ENCODE peak calls at places on chromosomes 5 and 9, in ten cellular contexts. One of them, this sample, is unnamed.

GRCh38 chr9:33637881-33638280 is 113.8 kb downstream of the ANKRD18B start:
- DNase-seq in A172: no peak
- DNase-seq in NCI-H1105: no peak
- DNase-seq in fibroblast of the aortic adventitia: no peak
- DNase-seq in GM12865: no peak
- DNase-seq in smooth muscle cell of the brain vasculature: no peak
- DNase-seq in thoracic aorta: no peak
- DNase-seq in body of pancreas: no peak
- DNase-seq in T-helper 1 cell: no peak
- DNase-seq in stimulated activated CD8-positive, alpha-beta memory T cell treated with anti-CD3 and anti-CD28 coated beads, Interleukin-4, amount 100 ng/mL, for 1 hour: no peak
- DNase-seq in this sample: peak

GRCh38 chr9:105681724-105682123 is 12.6 kb upstream of the TMEM38B start:
- DNase-seq in A172: peak
- DNase-seq in NCI-H1105: no peak
- DNase-seq in fibroblast of the aortic adventitia: peak
- DNase-seq in GM12865: no peak
- DNase-seq in smooth muscle cell of the brain vasculature: no peak
- DNase-seq in thoracic aorta: no peak
- DNase-seq in body of pancreas: no peak
- DNase-seq in T-helper 1 cell: no peak
- DNase-seq in stimulated activated CD8-positive, alpha-beta memory T cell treated with anti-CD3 and anti-CD28 coated beads, Interleukin-4, amount 100 ng/mL, for 1 hour: no peak
- DNase-seq in this sample: no peak

GRCh38 chr9:134188421-134189166 is 24.2 kb upstream of the RNU6ATAC start:
- DNase-seq in A172: no peak
- DNase-seq in NCI-H1105: no peak
- DNase-seq in fibroblast of the aortic adventitia: no peak
- DNase-seq in GM12865: no peak
- DNase-seq in smooth muscle cell of the brain vasculature: no peak
- DNase-seq in thoracic aorta: no peak
- DNase-seq in body of pancreas: no peak
- DNase-seq in T-helper 1 cell: no peak
- DNase-seq in stimulated activated CD8-positive, alpha-beta memory T cell treated with anti-CD3 and anti-CD28 coated beads, Interleukin-4, amount 100 ng/mL, for 1 hour: no peak
- DNase-seq in this sample: peak

GRCh38 chr5:16952968-16953671 is 17.0 kb upstream of the MYO10 start:
- DNase-seq in A172: no peak
- DNase-seq in NCI-H1105: no peak
- DNase-seq in fibroblast of the aortic adventitia: no peak
- DNase-seq in GM12865: no peak
- DNase-seq in smooth muscle cell of the brain vasculature: no peak
- DNase-seq in thoracic aorta: no peak
- DNase-seq in body of pancreas: no peak
- DNase-seq in T-helper 1 cell: no peak
- DNase-seq in stimulated activated CD8-positive, alpha-beta memory T cell treated with anti-CD3 and anti-CD28 coated beads, Interleukin-4, amount 100 ng/mL, for 1 hour: no peak
- DNase-seq in this sample: peak

GRCh38 chr5:142342128-142342981 is 17.5 kb upstream of the SPRY4 start:
- DNase-seq in A172: peak
- DNase-seq in NCI-H1105: no peak
- DNase-seq in fibroblast of the aortic adventitia: no peak
- DNase-seq in GM12865: no peak
- DNase-seq in smooth muscle cell of the brain vasculature: no peak
- DNase-seq in thoracic aorta: no peak
- DNase-seq in body of pancreas: no peak
- DNase-seq in T-helper 1 cell: no peak
- DNase-seq in stimulated activated CD8-positive, alpha-beta memory T cell treated with anti-CD3 and anti-CD28 coated beads, Interleukin-4, amount 100 ng/mL, for 1 hour: no peak
- DNase-seq in this sample: no peak

GRCh38 chr5:80569961-80570786 is at the start of gene ANKRD34B:
- DNase-seq in A172: no peak
- DNase-seq in NCI-H1105: peak
- DNase-seq in fibroblast of the aortic adventitia: no peak
- DNase-seq in GM12865: peak
- DNase-seq in smooth muscle cell of the brain vasculature: no peak
- DNase-seq in thoracic aorta: no peak
- DNase-seq in body of pancreas: no peak
- DNase-seq in T-helper 1 cell: no peak
- DNase-seq in stimulated activated CD8-positive, alpha-beta memory T cell treated with anti-CD3 and anti-CD28 coated beads, Interleukin-4, amount 100 ng/mL, for 1 hour: no peak
- DNase-seq in this sample: peak

GRCh38 chr9:116149844-116150243 is 3.7 kb upstream of the PAPPA start:
- DNase-seq in A172: peak
- DNase-seq in NCI-H1105: no peak
- DNase-seq in fibroblast of the aortic adventitia: no peak
- DNase-seq in GM12865: peak
- DNase-seq in smooth muscle cell of the brain vasculature: no peak
- DNase-seq in thoracic aorta: no peak
- DNase-seq in body of pancreas: peak
- DNase-seq in T-helper 1 cell: no peak
- DNase-seq in stimulated activated CD8-positive, alpha-beta memory T cell treated with anti-CD3 and anti-CD28 coated beads, Interleukin-4, amount 100 ng/mL, for 1 hour: no peak
- DNase-seq in this sample: peak

GRCh38 chr5:177124486-177124991 is 9.0 kb upstream of the NSD1 start:
- DNase-seq in A172: no peak
- DNase-seq in NCI-H1105: no peak
- DNase-seq in fibroblast of the aortic adventitia: no peak
- DNase-seq in GM12865: no peak
- DNase-seq in smooth muscle cell of the brain vasculature: no peak
- DNase-seq in thoracic aorta: no peak
- DNase-seq in body of pancreas: no peak
- DNase-seq in T-helper 1 cell: no peak
- DNase-seq in stimulated activated CD8-positive, alpha-beta memory T cell treated with anti-CD3 and anti-CD28 coated beads, Interleukin-4, amount 100 ng/mL, for 1 hour: no peak
- DNase-seq in this sample: peak

GRCh38 chr5:76944638-76945037 is 8.2 kb upstream of the CRHBP start:
- DNase-seq in A172: no peak
- DNase-seq in NCI-H1105: no peak
- DNase-seq in fibroblast of the aortic adventitia: no peak
- DNase-seq in GM12865: no peak
- DNase-seq in smooth muscle cell of the brain vasculature: no peak
- DNase-seq in thoracic aorta: no peak
- DNase-seq in body of pancreas: no peak
- DNase-seq in T-helper 1 cell: no peak
- DNase-seq in stimulated activated CD8-positive, alpha-beta memory T cell treated with anti-CD3 and anti-CD28 coated beads, Interleukin-4, amount 100 ng/mL, for 1 hour: no peak
- DNase-seq in this sample: no peak

GRCh38 chr5:90301248-90301647 is 108.3 kb downstream of the CETN3 start:
- DNase-seq in A172: no peak
- DNase-seq in NCI-H1105: no peak
- DNase-seq in fibroblast of the aortic adventitia: no peak
- DNase-seq in GM12865: peak
- DNase-seq in smooth muscle cell of the brain vasculature: no peak
- DNase-seq in thoracic aorta: no peak
- DNase-seq in body of pancreas: no peak
- DNase-seq in T-helper 1 cell: no peak
- DNase-seq in stimulated activated CD8-positive, alpha-beta memory T cell treated with anti-CD3 and anti-CD28 coated beads, Interleukin-4, amount 100 ng/mL, for 1 hour: no peak
- DNase-seq in this sample: no peak

GRCh38 chr9:127803507-127804352 is 1.0 kb downstream of the FPGS start:
- DNase-seq in A172: peak
- DNase-seq in NCI-H1105: no peak
- DNase-seq in fibroblast of the aortic adventitia: peak
- DNase-seq in GM12865: no peak
- DNase-seq in smooth muscle cell of the brain vasculature: no peak
- DNase-seq in thoracic aorta: peak
- DNase-seq in body of pancreas: peak
- DNase-seq in T-helper 1 cell: no peak
- DNase-seq in stimulated activated CD8-positive, alpha-beta memory T cell treated with anti-CD3 and anti-CD28 coated beads, Interleukin-4, amount 100 ng/mL, for 1 hour: no peak
- DNase-seq in this sample: no peak

GRCh38 chr9:96464426-96464825 is 14.5 kb downstream of the HABP4 start:
- DNase-seq in A172: no peak
- DNase-seq in NCI-H1105: no peak
- DNase-seq in fibroblast of the aortic adventitia: no peak
- DNase-seq in GM12865: no peak
- DNase-seq in smooth muscle cell of the brain vasculature: no peak
- DNase-seq in thoracic aorta: no peak
- DNase-seq in body of pancreas: no peak
- DNase-seq in T-helper 1 cell: no peak
- DNase-seq in stimulated activated CD8-positive, alpha-beta memory T cell treated with anti-CD3 and anti-CD28 coated beads, Interleukin-4, amount 100 ng/mL, for 1 hour: no peak
- DNase-seq in this sample: no peak

GRCh38 chr5:72552041-72552557 is 44.9 kb upstream of the ZNF366 start:
- DNase-seq in A172: peak
- DNase-seq in NCI-H1105: no peak
- DNase-seq in fibroblast of the aortic adventitia: peak
- DNase-seq in GM12865: no peak
- DNase-seq in smooth muscle cell of the brain vasculature: no peak
- DNase-seq in thoracic aorta: no peak
- DNase-seq in body of pancreas: no peak
- DNase-seq in T-helper 1 cell: no peak
- DNase-seq in stimulated activated CD8-positive, alpha-beta memory T cell treated with anti-CD3 and anti-CD28 coated beads, Interleukin-4, amount 100 ng/mL, for 1 hour: no peak
- DNase-seq in this sample: no peak

GRCh38 chr5:171867786-171868185 is 82.2 kb downstream of the SMIM23 start:
- DNase-seq in A172: no peak
- DNase-seq in NCI-H1105: no peak
- DNase-seq in fibroblast of the aortic adventitia: no peak
- DNase-seq in GM12865: no peak
- DNase-seq in smooth muscle cell of the brain vasculature: no peak
- DNase-seq in thoracic aorta: no peak
- DNase-seq in body of pancreas: no peak
- DNase-seq in T-helper 1 cell: no peak
- DNase-seq in stimulated activated CD8-positive, alpha-beta memory T cell treated with anti-CD3 and anti-CD28 coated beads, Interleukin-4, amount 100 ng/mL, for 1 hour: no peak
- DNase-seq in this sample: no peak

GRCh38 chr5:178640331-178641045 is 13.6 kb upstream of the CLK4 start:
- DNase-seq in A172: no peak
- DNase-seq in NCI-H1105: no peak
- DNase-seq in fibroblast of the aortic adventitia: no peak
- DNase-seq in GM12865: no peak
- DNase-seq in smooth muscle cell of the brain vasculature: no peak
- DNase-seq in thoracic aorta: no peak
- DNase-seq in body of pancreas: no peak
- DNase-seq in T-helper 1 cell: no peak
- DNase-seq in stimulated activated CD8-positive, alpha-beta memory T cell treated with anti-CD3 and anti-CD28 coated beads, Interleukin-4, amount 100 ng/mL, for 1 hour: no peak
- DNase-seq in this sample: no peak

GRCh38 chr5:137310051-137310730 is 188.9 kb downstream of the SPOCK1 start:
- DNase-seq in A172: peak
- DNase-seq in NCI-H1105: no peak
- DNase-seq in fibroblast of the aortic adventitia: peak
- DNase-seq in GM12865: no peak
- DNase-seq in smooth muscle cell of the brain vasculature: peak
- DNase-seq in thoracic aorta: no peak
- DNase-seq in body of pancreas: no peak
- DNase-seq in T-helper 1 cell: no peak
- DNase-seq in stimulated activated CD8-positive, alpha-beta memory T cell treated with anti-CD3 and anti-CD28 coated beads, Interleukin-4, amount 100 ng/mL, for 1 hour: no peak
- DNase-seq in this sample: no peak

GRCh38 chr5:141841781-141842180 is 36.4 kb downstream of the PCDH1 start:
- DNase-seq in A172: no peak
- DNase-seq in NCI-H1105: peak
- DNase-seq in fibroblast of the aortic adventitia: no peak
- DNase-seq in GM12865: no peak
- DNase-seq in smooth muscle cell of the brain vasculature: no peak
- DNase-seq in thoracic aorta: no peak
- DNase-seq in body of pancreas: peak
- DNase-seq in T-helper 1 cell: no peak
- DNase-seq in stimulated activated CD8-positive, alpha-beta memory T cell treated with anti-CD3 and anti-CD28 coated beads, Interleukin-4, amount 100 ng/mL, for 1 hour: no peak
- DNase-seq in this sample: no peak

GRCh38 chr5:172816887-172817418 is 17.1 kb upstream of the ERGIC1 start:
- DNase-seq in A172: peak
- DNase-seq in NCI-H1105: no peak
- DNase-seq in fibroblast of the aortic adventitia: no peak
- DNase-seq in GM12865: no peak
- DNase-seq in smooth muscle cell of the brain vasculature: no peak
- DNase-seq in thoracic aorta: no peak
- DNase-seq in body of pancreas: no peak
- DNase-seq in T-helper 1 cell: no peak
- DNase-seq in stimulated activated CD8-positive, alpha-beta memory T cell treated with anti-CD3 and anti-CD28 coated beads, Interleukin-4, amount 100 ng/mL, for 1 hour: no peak
- DNase-seq in this sample: no peak

GRCh38 chr9:26437056-26437711 is 455.4 kb downstream of the CAAP1 start:
- DNase-seq in A172: no peak
- DNase-seq in NCI-H1105: no peak
- DNase-seq in fibroblast of the aortic adventitia: no peak
- DNase-seq in GM12865: no peak
- DNase-seq in smooth muscle cell of the brain vasculature: no peak
- DNase-seq in thoracic aorta: no peak
- DNase-seq in body of pancreas: no peak
- DNase-seq in T-helper 1 cell: no peak
- DNase-seq in stimulated activated CD8-positive, alpha-beta memory T cell treated with anti-CD3 and anti-CD28 coated beads, Interleukin-4, amount 100 ng/mL, for 1 hour: no peak
- DNase-seq in this sample: peak

GRCh38 chr5:154770111-154770510 is 14.9 kb downstream of the LARP1 start:
- DNase-seq in A172: no peak
- DNase-seq in NCI-H1105: no peak
- DNase-seq in fibroblast of the aortic adventitia: no peak
- DNase-seq in GM12865: no peak
- DNase-seq in smooth muscle cell of the brain vasculature: no peak
- DNase-seq in thoracic aorta: no peak
- DNase-seq in body of pancreas: no peak
- DNase-seq in T-helper 1 cell: no peak
- DNase-seq in stimulated activated CD8-positive, alpha-beta memory T cell treated with anti-CD3 and anti-CD28 coated beads, Interleukin-4, amount 100 ng/mL, for 1 hour: no peak
- DNase-seq in this sample: no peak

GRCh38 chr5:142677212-142677611 is 8.7 kb downstream of the FGF1 start:
- DNase-seq in A172: no peak
- DNase-seq in NCI-H1105: no peak
- DNase-seq in fibroblast of the aortic adventitia: no peak
- DNase-seq in GM12865: no peak
- DNase-seq in smooth muscle cell of the brain vasculature: no peak
- DNase-seq in thoracic aorta: no peak
- DNase-seq in body of pancreas: no peak
- DNase-seq in T-helper 1 cell: no peak
- DNase-seq in stimulated activated CD8-positive, alpha-beta memory T cell treated with anti-CD3 and anti-CD28 coated beads, Interleukin-4, amount 100 ng/mL, for 1 hour: no peak
- DNase-seq in this sample: no peak

GRCh38 chr9:100064872-100065581 is 33.8 kb downstream of the ERP44 start:
- DNase-seq in A172: peak
- DNase-seq in NCI-H1105: no peak
- DNase-seq in fibroblast of the aortic adventitia: peak
- DNase-seq in GM12865: no peak
- DNase-seq in smooth muscle cell of the brain vasculature: no peak
- DNase-seq in thoracic aorta: no peak
- DNase-seq in body of pancreas: no peak
- DNase-seq in T-helper 1 cell: no peak
- DNase-seq in stimulated activated CD8-positive, alpha-beta memory T cell treated with anti-CD3 and anti-CD28 coated beads, Interleukin-4, amount 100 ng/mL, for 1 hour: no peak
- DNase-seq in this sample: no peak

GRCh38 chr5:177357459-177358332 is at the start of gene RGS14:
- DNase-seq in A172: peak
- DNase-seq in NCI-H1105: no peak
- DNase-seq in fibroblast of the aortic adventitia: no peak
- DNase-seq in GM12865: peak
- DNase-seq in smooth muscle cell of the brain vasculature: no peak
- DNase-seq in thoracic aorta: no peak
- DNase-seq in body of pancreas: no peak
- DNase-seq in T-helper 1 cell: peak
- DNase-seq in stimulated activated CD8-positive, alpha-beta memory T cell treated with anti-CD3 and anti-CD28 coated beads, Interleukin-4, amount 100 ng/mL, for 1 hour: no peak
- DNase-seq in this sample: peak

GRCh38 chr9:89374176-89374575 is 55.9 kb downstream of the SECISBP2 start:
- DNase-seq in A172: peak
- DNase-seq in NCI-H1105: no peak
- DNase-seq in fibroblast of the aortic adventitia: no peak
- DNase-seq in GM12865: no peak
- DNase-seq in smooth muscle cell of the brain vasculature: no peak
- DNase-seq in thoracic aorta: no peak
- DNase-seq in body of pancreas: no peak
- DNase-seq in T-helper 1 cell: no peak
- DNase-seq in stimulated activated CD8-positive, alpha-beta memory T cell treated with anti-CD3 and anti-CD28 coated beads, Interleukin-4, amount 100 ng/mL, for 1 hour: no peak
- DNase-seq in this sample: no peak

GRCh38 chr5:141524604-141525597 is 36.0 kb downstream of the PCDHGC5 start:
- DNase-seq in A172: peak
- DNase-seq in NCI-H1105: peak
- DNase-seq in fibroblast of the aortic adventitia: peak
- DNase-seq in GM12865: peak
- DNase-seq in smooth muscle cell of the brain vasculature: peak
- DNase-seq in thoracic aorta: peak
- DNase-seq in body of pancreas: peak
- DNase-seq in T-helper 1 cell: peak
- DNase-seq in stimulated activated CD8-positive, alpha-beta memory T cell treated with anti-CD3 and anti-CD28 coated beads, Interleukin-4, amount 100 ng/mL, for 1 hour: no peak
- DNase-seq in this sample: peak

GRCh38 chr5:154937186-154937717 is 759 bp downstream of the GEMIN5 start:
- DNase-seq in A172: no peak
- DNase-seq in NCI-H1105: no peak
- DNase-seq in fibroblast of the aortic adventitia: peak
- DNase-seq in GM12865: no peak
- DNase-seq in smooth muscle cell of the brain vasculature: no peak
- DNase-seq in thoracic aorta: no peak
- DNase-seq in body of pancreas: no peak
- DNase-seq in T-helper 1 cell: no peak
- DNase-seq in stimulated activated CD8-positive, alpha-beta memory T cell treated with anti-CD3 and anti-CD28 coated beads, Interleukin-4, amount 100 ng/mL, for 1 hour: no peak
- DNase-seq in this sample: no peak

GRCh38 chr9:36597412-36598178 is 24.9 kb downstream of the MELK start:
- DNase-seq in A172: peak
- DNase-seq in NCI-H1105: no peak
- DNase-seq in fibroblast of the aortic adventitia: peak
- DNase-seq in GM12865: peak
- DNase-seq in smooth muscle cell of the brain vasculature: no peak
- DNase-seq in thoracic aorta: no peak
- DNase-seq in body of pancreas: no peak
- DNase-seq in T-helper 1 cell: no peak
- DNase-seq in stimulated activated CD8-positive, alpha-beta memory T cell treated with anti-CD3 and anti-CD28 coated beads, Interleukin-4, amount 100 ng/mL, for 1 hour: no peak
- DNase-seq in this sample: peak

GRCh38 chr5:54171645-54172384 is 138.6 kb downstream of the ARL15 start:
- DNase-seq in A172: peak
- DNase-seq in NCI-H1105: no peak
- DNase-seq in fibroblast of the aortic adventitia: peak
- DNase-seq in GM12865: no peak
- DNase-seq in smooth muscle cell of the brain vasculature: no peak
- DNase-seq in thoracic aorta: no peak
- DNase-seq in body of pancreas: peak
- DNase-seq in T-helper 1 cell: no peak
- DNase-seq in stimulated activated CD8-positive, alpha-beta memory T cell treated with anti-CD3 and anti-CD28 coated beads, Interleukin-4, amount 100 ng/mL, for 1 hour: no peak
- DNase-seq in this sample: no peak